ENCODE peak calls at places on chromosomes 13 and 19, in six cellular contexts. T is ascending aorta, U is AG04450, N is lung, F is brain microvascular endothelial cell, K is colonic mucosa. P is an unnamed sample.
A peak's percentile ranks its signal among the peaks of the same experiment; 100 is the strongest.

GRCh38 chr13:72230131-72230530 is 363.1 kb upstream of the DACH1 start:
- DNase-seq in T (no peak), F (no peak), N (no peak), K (no peak), U (no peak), P (no peak)

GRCh38 chr13:35760678-35761308 is 284.3 kb upstream of the MAB21L1 start:
- DNase-seq in T (no peak), U (no peak), F (no peak), K (no peak), N (no peak), P (no peak)

GRCh38 chr19:33392341-33393285 is 19.1 kb downstream of the CEBPG start:
- DNase-seq in N (no peak), T (no peak), U (no peak), K (no peak), F (no peak), P (no peak)

GRCh38 chr13:99796175-99796819 is 175.3 kb downstream of the ZIC5 start:
- DNase-seq in K (peak; percentile 38), F (peak; percentile 21), N (no peak), T (no peak), U (peak; percentile 2), P (peak; percentile 51)

GRCh38 chr19:30391554-30392551 is 19.7 kb downstream of the ZNF536 start:
- DNase-seq in F (no peak), K (no peak), N (no peak), T (no peak), U (no peak), P (peak; percentile 67)

GRCh38 chr13:112134150-112135075 is 67.5 kb downstream of the SOX1 start:
- DNase-seq in F (no peak), U (no peak), N (no peak), K (no peak), T (no peak), P (no peak)

GRCh38 chr13:37929308-37929707 is 59.7 kb upstream of the TRPC4 start:
- DNase-seq in T (no peak), K (no peak), U (no peak), F (no peak), N (no peak), P (no peak)

GRCh38 chr19:48654299-48655059 is 8.5 kb upstream of the CA11 start:
- DNase-seq in T (no peak), N (no peak), K (no peak), U (no peak), F (no peak), P (no peak)

GRCh38 chr13:87123987-87124784 is 547.0 kb upstream of the SLITRK5 start:
- DNase-seq in K (no peak), F (peak; percentile 96), U (peak; percentile 98), T (no peak), N (no peak), P (peak; percentile 100)

GRCh38 chr19:46499692-46500091 is 4.0 kb upstream of the PNMA8B start:
- DNase-seq in U (no peak), F (no peak), T (no peak), K (no peak), N (no peak), P (no peak)

GRCh38 chr19:58474291-58474996 is 1.7 kb upstream of the ZNF446 start:
- DNase-seq in T (no peak), K (no peak), N (no peak), F (peak; percentile 76), U (peak; percentile 42), P (peak; percentile 29)

GRCh38 chr13:99984134-99984462 is 2.5 kb downstream of the ZIC2 start:
- DNase-seq in T (no peak), N (no peak), F (no peak), K (no peak), U (no peak), P (no peak)

GRCh38 chr19:12872255-12872654 is 9.0 kb downstream of the DNASE2 start:
- DNase-seq in K (no peak), U (no peak), T (no peak), F (no peak), N (no peak), P (no peak)

GRCh38 chr13:27419333-27419732 is 5.1 kb upstream of the GTF3A start:
- DNase-seq in U (no peak), F (no peak), N (no peak), T (no peak), K (no peak), P (no peak)

GRCh38 chr19:37227996-37228395 is 10.0 kb downstream of the ZNF383 start:
- DNase-seq in U (no peak), K (no peak), T (no peak), N (no peak), F (no peak), P (no peak)

GRCh38 chr13:87087741-87088140 is 583.4 kb upstream of the SLITRK5 start:
- DNase-seq in F (no peak), N (no peak), K (no peak), T (no peak), U (no peak), P (no peak)

GRCh38 chr13:49571299-49572240 is 13.8 kb downstream of the RCBTB1 start:
- DNase-seq in K (no peak), F (no peak), T (no peak), N (peak; percentile 44), U (no peak), P (no peak)

GRCh38 chr19:9934132-9934950 is 2.0 kb downstream of the OLFM2 start:
- DNase-seq in U (no peak), T (no peak), K (peak; percentile 81), N (peak; percentile 75), F (peak; percentile 72), P (no peak)
- H3K4me3 ChIP-seq in U (no peak overlapping the region), T (no peak overlapping the region), K (no peak overlapping the region), N (no peak overlapping the region), F (no peak overlapping the region), P (no peak overlapping the region)

DNA sequence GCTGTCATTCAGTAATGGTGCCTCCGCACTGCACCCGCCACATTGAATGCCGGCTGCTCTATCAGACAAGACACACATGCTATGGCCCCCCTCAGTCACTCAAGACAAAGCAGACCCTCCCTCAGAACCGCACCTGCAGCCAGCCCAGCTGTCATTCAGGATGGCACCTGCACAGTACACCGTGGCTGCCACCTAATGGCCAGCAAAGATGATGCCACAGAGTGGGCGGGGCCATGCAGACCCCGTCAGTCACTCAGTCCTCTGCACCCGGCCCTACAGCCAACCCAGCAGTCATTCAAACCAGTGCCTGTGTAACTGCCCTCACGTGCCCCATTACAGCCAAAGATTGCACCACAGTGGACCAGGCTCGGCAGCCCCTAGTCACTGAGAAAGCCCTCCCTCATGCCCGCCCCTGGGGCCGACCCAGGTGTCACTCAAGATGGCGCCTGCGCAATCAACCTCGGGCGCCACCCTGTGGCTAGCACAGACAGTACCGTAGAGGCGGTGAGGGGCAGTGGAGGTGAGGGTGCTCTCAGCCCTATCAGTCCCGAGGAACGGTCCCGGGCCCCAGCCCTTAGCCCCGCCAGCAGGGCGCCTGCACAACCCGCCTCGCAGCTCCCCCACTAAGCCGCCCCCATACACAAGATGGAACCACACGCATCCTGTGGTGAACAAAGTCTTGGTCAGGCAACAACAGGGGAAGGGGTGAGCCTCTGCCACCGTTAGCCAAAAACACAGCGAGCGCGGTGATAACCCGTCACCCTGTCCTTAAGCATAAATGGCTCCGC is 2.4 kb downstream of the PEG3 start:
- DNase-seq in F (peak; percentile 18), K (peak; percentile 22), T (peak; percentile 46), N (peak; percentile 71), U (no peak), P (no peak)
- TF ChIP-seq CTCF in F (no peak), K (no peak), T (peak; percentile 34), N (no peak), U (no peak), P (peak; percentile 14)

DNA sequence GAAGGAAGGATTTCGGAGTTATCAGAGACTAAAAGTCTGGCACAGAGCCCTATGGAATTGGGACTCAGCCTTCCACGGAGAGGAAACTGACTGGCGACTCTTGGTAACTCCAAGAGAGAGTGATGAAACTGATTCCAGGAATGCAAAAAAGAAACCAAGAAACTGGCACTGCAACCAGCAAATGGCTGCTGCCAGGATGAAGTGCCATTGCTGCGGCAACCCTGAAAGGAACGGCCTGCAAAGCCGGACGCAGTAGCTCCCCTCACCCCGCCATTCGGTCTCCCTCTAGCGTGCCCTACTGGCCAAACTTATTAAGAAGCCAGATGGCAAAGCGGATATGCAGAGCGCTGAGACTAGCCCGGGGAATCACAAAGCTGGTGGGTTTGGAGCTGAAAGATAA is 236.0 kb downstream of the PCDH9 start:
- DNase-seq in F (peak; percentile 61), U (no peak), N (peak; percentile 66), T (peak; percentile 18), K (peak; percentile 39), P (peak; percentile 42)
- H3K4me3 ChIP-seq in F (peak overlapping the region; percentile 33), U (peak overlapping the region; percentile 33), N (no peak overlapping the region), T (peak overlapping the region; percentile 48), K (no peak overlapping the region), P (peak overlapping the region; percentile 33)

GRCh38 chr13:45584816-45585215 is 30.7 kb downstream of the ERICH6B start:
- DNase-seq in U (no peak), N (no peak), T (no peak), F (no peak), K (no peak), P (no peak)
- TF ChIP-seq CTCF in U (peak; percentile 41), N (no peak), T (no peak), F (peak; percentile 59), K (no peak), P (no peak)

DNA sequence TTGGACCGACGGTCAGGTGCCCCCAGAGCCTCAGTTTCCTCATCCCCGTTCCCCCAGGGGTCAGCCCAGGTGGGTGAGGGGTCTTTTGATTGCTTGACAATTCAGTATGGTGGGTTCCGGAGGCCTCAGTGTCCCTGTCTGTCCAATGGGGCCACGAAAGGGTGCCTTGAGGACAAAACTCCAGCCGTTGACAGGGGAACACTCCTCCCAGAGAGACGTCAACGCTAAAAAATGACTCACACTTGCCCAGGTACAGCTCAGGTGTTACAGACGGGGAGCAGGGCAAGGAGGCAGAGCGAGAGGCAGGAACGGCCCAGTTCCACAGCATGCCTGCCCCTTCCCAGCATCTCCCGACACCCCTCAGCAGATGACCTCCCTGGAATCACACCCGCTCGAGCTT is 1.8 kb downstream of the TNFAIP8L1 start:
- DNase-seq in N (no peak), U (no peak), F (no peak), K (no peak), T (no peak), P (no peak)
- H3K4me3 ChIP-seq in N (no peak overlapping the region), U (no peak overlapping the region), F (no peak overlapping the region), K (peak overlapping the region; percentile 67), T (no peak overlapping the region), P (no peak overlapping the region)

GRCh38 chr19:15812059-15812722 is 3.3 kb downstream of the OR10H1 start:
- DNase-seq in U (no peak), T (no peak), K (no peak), N (no peak), F (no peak), P (no peak)

GRCh38 chr19:15813916-15814315 is 1.5 kb downstream of the OR10H1 start:
- DNase-seq in N (no peak), T (no peak), K (no peak), U (no peak), F (no peak), P (no peak)

GRCh38 chr19:15811476-15811875 is 4.0 kb downstream of the OR10H1 start:
- DNase-seq in F (no peak), K (no peak), T (no peak), N (no peak), U (no peak), P (no peak)

GRCh38 chr19:15815306-15815705 is at the start of gene OR10H1:
- DNase-seq in F (no peak), T (no peak), K (no peak), N (no peak), U (no peak), P (no peak)

DNA sequence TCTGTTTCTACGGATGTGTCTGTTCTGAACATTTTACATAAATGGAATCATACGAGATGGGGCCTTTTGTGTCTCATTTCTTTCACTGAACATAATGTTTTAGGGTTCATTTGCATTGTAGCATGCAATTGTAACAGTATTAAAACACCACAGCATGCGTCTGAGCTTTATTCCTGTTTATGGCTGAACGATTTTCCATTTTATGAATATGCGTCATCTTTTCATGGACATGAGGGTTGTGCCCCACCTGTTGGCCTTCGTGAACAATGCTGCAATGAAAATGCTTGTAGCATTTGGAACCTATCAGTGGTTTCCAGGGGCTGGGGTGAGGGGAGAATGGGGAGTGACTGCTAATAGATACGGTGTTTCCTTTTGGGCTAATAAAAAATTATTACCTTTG is 5.1 kb downstream of the OR10H1 start:
- DNase-seq in K (peak; percentile 35), T (no peak), N (no peak), U (no peak), F (no peak), P (no peak)
- TF ChIP-seq CTCF in K (peak; percentile 30), T (no peak), N (no peak), U (no peak), F (no peak), P (no peak)

P was measured in astrocyte of the cerebellum.